ENCODE peak calls at places on chromosomes 4 and X, in four cellular contexts. I is WTC11, K is lower lobe of right lung, C is choroid plexus epithelial cell. P is an unnamed sample.

GRCh38 chr4:73438582-73439215 is 2.7 kb downstream of the AFP start:
- DNase-seq in I (no peak), K (no peak), C (no peak), P (no peak)

GRCh38 chr4:13528823-13529129 is 15.5 kb downstream of the NKX3-2 start:
- DNase-seq in I (no peak), K (no peak), C (no peak), P (no peak)

GRCh38 chr4:8524595-8525382 is 55.4 kb upstream of the GPR78 start:
- DNase-seq in I (no peak), K (no peak), C (no peak), P (no peak)

GRCh38 chrX:105567046-105567445 is 255.3 kb upstream of the NRK start:
- DNase-seq in I (no peak), K (no peak), C (no peak), P (no peak)

GRCh38 chr4:103074039-103074438 is 2.5 kb downstream of the SLC9B2 start:
- DNase-seq in I (no peak), K (no peak), C (no peak), P (no peak)

GRCh38 chrX:44596277-44596676 is 53.6 kb upstream of the FUNDC1 start:
- DNase-seq in I (no peak), K (no peak), C (no peak), P (no peak)

GRCh38 chr4:146567396-146567795 is 45.7 kb upstream of the SLC10A7 start:
- DNase-seq in I (no peak), K (no peak), C (no peak), P (peak; percentile 82)

GRCh38 chr4:55745014-55745413 is 74.6 kb upstream of the EXOC1L start:
- DNase-seq in I (no peak), K (no peak), C (no peak), P (no peak)

GRCh38 chr4:88327669-88328068 is 43.3 kb upstream of the PPM1K start:
- DNase-seq in I (no peak), K (no peak), C (no peak), P (peak; percentile 58)

DNA sequence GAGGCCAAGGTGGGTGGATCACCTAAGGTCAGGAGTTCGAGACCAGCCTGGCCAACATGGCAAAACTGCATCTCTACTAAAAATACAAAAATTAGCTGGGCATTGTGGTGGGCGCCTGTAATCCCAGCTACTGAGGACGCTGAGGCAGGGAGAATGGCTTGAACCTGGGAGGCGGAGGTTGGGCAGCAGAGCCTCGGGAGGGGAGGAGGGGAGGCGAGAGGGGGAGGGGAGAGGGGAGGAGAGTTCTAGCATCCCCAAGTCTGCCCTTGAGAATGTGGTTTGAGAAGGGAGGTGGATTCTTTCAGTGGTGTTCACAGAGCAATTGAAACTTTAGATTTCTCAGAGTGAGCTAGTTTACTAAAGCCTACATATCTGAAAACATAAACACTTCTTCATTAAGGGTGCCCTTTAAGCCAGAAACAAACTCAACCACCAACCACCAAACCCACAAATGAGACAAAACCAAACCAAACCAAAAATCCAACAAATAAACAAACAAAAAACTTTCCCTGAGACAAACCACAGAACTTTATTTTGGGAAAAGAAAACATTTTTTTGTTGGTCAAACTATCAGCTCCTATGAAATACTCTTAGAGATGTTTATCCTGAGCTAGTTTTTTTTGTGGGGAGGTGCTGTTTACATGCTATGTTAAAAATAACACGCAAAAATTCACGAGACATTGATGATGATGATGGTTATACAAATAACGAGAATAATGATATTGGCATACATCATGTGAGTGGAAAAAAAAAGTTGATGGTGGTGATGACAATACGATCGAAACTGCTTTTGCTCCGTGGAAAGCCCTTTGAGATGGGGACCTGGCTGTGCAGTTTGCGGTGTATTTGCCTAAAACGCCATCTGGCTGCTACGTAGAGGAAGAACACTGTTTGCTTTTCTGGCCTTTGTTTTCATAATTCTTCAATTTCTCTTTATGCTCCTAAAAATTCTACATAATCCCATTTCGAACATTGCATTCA is 98.2 kb upstream of the PRKX start:
- DNase-seq in I (no peak), K (no peak), C (peak; percentile 69), P (peak; percentile 23)
- TF ChIP-seq CTCF in I (no peak), K (peak; percentile 48), C (peak; percentile 73), P (peak; percentile 25)

DNA sequence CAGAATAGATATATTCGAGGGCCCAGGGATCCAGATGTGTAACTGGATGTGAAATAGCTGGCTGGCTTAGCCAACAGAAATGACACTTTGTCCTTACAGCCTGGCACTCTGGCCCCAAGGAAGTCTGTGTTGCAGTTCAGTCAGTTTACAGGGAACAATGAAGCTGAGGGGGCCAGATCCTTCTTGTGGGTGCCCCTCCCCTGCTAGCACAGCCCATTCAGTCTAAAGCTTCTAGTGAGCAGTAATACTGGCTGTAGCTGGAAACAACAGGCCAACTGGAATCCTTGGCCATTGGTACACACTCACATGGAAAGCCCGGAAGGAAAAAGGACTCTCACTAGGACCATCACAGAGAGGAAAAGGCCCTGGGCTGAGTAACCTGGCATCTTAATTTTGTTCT is 22.7 kb upstream of the CD40LG start:
- DNase-seq in I (no peak), K (no peak), C (no peak), P (no peak)
- TF ChIP-seq CTCF in I (no peak), K (no peak), C (no peak), P (no peak)

GRCh38 chr4:108493596-108493931 is 126.8 kb upstream of the RPL34 start:
- DNase-seq in I (no peak), K (no peak), C (no peak), P (no peak)

GRCh38 chr4:108498925-108499324 is 121.5 kb upstream of the RPL34 start:
- DNase-seq in I (no peak), K (no peak), C (no peak), P (no peak)

DNA sequence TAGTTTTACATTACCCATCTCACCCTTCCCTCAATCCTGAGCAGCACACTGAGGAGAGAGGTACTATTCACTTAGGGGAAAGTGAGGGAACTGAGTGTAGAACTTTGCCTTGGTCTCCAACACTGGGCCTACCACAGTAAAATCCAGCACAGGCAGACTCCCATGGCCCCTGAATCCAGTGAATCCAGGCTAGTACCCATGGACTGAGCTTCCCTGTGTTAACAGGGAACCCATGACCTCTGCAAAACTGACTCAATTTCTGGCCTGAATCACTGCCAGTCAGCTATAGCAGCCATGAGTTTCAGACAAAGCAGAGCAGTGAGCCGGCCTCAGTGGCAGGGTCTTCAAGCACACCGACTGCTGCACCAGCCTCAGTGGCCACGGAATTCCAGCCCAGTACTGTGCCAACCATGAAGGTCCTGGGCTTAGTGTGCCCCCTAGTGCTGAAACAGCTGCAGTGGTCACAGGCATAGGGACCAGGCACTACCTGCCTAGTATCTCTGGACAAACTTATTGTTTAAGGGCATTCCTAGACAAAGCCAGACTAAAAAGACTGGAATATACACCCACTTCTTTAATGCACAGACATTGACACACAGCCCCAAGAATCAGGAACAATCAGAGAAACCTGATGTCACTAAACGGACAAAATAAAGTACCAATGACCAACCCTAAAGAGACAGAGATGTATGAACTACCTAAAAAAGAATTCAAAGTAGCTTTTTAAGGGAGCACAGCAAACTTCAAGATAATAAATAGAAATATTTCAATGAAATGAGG is 127.4 kb upstream of the RPL34 start:
- DNase-seq in I (peak; percentile 81), K (no peak), C (peak; percentile 39), P (peak; percentile 65)
- TF ChIP-seq CTCF in I (peak; percentile 82), K (peak; percentile 25), C (peak; percentile 70), P (peak; percentile 74)

DNA sequence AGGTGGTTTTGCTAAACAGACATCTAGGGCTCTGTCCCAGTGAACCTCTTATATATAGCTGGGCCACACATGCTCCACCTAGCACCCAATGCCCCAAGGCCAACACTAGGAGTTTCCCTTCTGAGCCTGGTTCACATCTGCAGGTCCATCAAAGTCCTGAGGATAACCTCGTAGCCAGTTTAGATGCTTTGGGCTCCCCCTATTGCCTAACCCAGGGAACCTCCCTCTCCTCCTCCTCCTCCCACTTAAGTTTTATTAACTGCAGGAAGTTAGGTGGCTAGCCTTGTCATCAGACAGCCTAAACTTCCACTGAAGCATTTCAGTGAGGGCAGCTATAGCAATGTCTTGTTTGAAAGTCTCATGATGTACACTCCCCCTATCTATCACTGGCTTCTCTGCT is 88.0 kb downstream of the GUCY2F start:
- DNase-seq in I (peak; percentile 11), K (no peak), C (no peak), P (peak; percentile 33)
- TF ChIP-seq CTCF in I (no peak), K (no peak), C (no peak), P (no peak)